ENCODE peak calls at places on chromosomes 3 and 15, in seven cellular contexts. G is right cardiac atrium, V is T-helper 9 cell, I is AG08395, F is AG10803, K is midbrain, E is amygdala. Q is an unnamed sample.

GRCh38 chr3:10709110-10709781 is 106.8 kb upstream of the SLC6A11 start:
- DNase-seq in G (no peak), V (no peak), I (no peak), F (no peak), K (no peak), E (no peak), Q (no peak)

GRCh38 chr3:124861041-124861440 is 26.1 kb downstream of the ITGB5 start:
- DNase-seq in G (no peak), V (no peak), I (no peak), F (peak; percentile 62), K (no peak), E (no peak), Q (no peak)

GRCh38 chr3:189646902-189647542 is 15.8 kb downstream of the TP63 start:
- DNase-seq in G (no peak), V (no peak), I (no peak), F (no peak), K (no peak), E (no peak), Q (no peak)

GRCh38 chr3:189338366-189338765 is 166.6 kb downstream of the TPRG1 start:
- DNase-seq in G (no peak), V (no peak), I (no peak), F (no peak), K (no peak), E (no peak), Q (no peak)

GRCh38 chr3:110383356-110383755 is 688.3 kb upstream of the NECTIN3 start:
- DNase-seq in G (no peak), V (no peak), I (no peak), F (no peak), K (no peak), E (no peak), Q (no peak)

GRCh38 chr3:100209948-100210776 is 50.6 kb upstream of the TBC1D23 start:
- DNase-seq in G (no peak), V (no peak), I (no peak), F (peak; percentile 51), K (no peak), E (no peak), Q (no peak)

GRCh38 chr3:14457999-14458398 is 55.6 kb downstream of the SLC6A6 start:
- DNase-seq in G (no peak), V (no peak), I (no peak), F (no peak), K (no peak), E (no peak), Q (no peak)

GRCh38 chr3:114079761-114080160 is 23.2 kb downstream of the QTRT2 start:
- DNase-seq in G (no peak), V (no peak), I (no peak), F (no peak), K (no peak), E (no peak), Q (no peak)

GRCh38 chr3:119557874-119558264 is 1.5 kb downstream of the CD80 start:
- DNase-seq in G (no peak), V (no peak), I (no peak), F (no peak), K (no peak), E (no peak), Q (no peak)

GRCh38 chr3:123739754-123740153 is 144.4 kb downstream of the MYLK start:
- DNase-seq in G (no peak), V (no peak), I (peak; percentile 64), F (peak; percentile 70), K (no peak), E (no peak), Q (no peak)

GRCh38 chr3:192212979-192213378 is 514.4 kb downstream of the FGF12 start:
- DNase-seq in G (no peak), V (no peak), I (no peak), F (no peak), K (peak; percentile 6), E (no peak), Q (peak; percentile 2)

GRCh38 chr15:50067254-50067653 is 51.8 kb downstream of the ATP8B4 start:
- DNase-seq in G (no peak), V (no peak), I (no peak), F (no peak), K (no peak), E (no peak), Q (no peak)

GRCh38 chr3:179739816-179740594 is 87.2 kb downstream of the USP13 start:
- DNase-seq in G (no peak), V (no peak), I (no peak), F (no peak), K (no peak), E (no peak), Q (no peak)

GRCh38 chr3:119173325-119173724 is at the start of gene UPK1B:
- DNase-seq in G (no peak), V (no peak), I (no peak), F (no peak), K (no peak), E (no peak), Q (no peak)

GRCh38 chr15:75663931-75664421 is 16.3 kb downstream of the SNX33 start:
- DNase-seq in G (no peak), V (no peak), I (no peak), F (no peak), K (no peak), E (no peak), Q (no peak)

GRCh38 chr15:76682833-76683232 is 222.3 kb downstream of the SCAPER start:
- DNase-seq in G (no peak), V (no peak), I (no peak), F (no peak), K (no peak), E (no peak), Q (no peak)

GRCh38 chr3:126131881-126132750 is 48.2 kb upstream of the SLC41A3 start:
- DNase-seq in G (no peak), V (no peak), I (no peak), F (no peak), K (no peak), E (no peak), Q (no peak)

GRCh38 chr3:41881233-41881821 is 80.6 kb downstream of the ULK4 start:
- DNase-seq in G (no peak), V (no peak), I (peak; percentile 34), F (peak; percentile 46), K (peak; percentile 19), E (no peak), Q (no peak)

GRCh38 chr3:117844676-117845075 is 1135.1 kb downstream of the TUSC7 start:
- DNase-seq in G (no peak), V (no peak), I (no peak), F (peak; percentile 4), K (no peak), E (no peak), Q (no peak)

GRCh38 chr3:39148116-39149058 is 5.0 kb downstream of the CSRNP1 start:
- DNase-seq in G (no peak), V (peak; percentile 35), I (no peak), F (peak; percentile 33), K (peak; percentile 14), E (no peak), Q (no peak)

GRCh38 chr15:52261498-52262242 is 33.9 kb downstream of the MYO5C start:
- DNase-seq in G (peak; percentile 55), V (peak; percentile 3), I (peak; percentile 83), F (peak; percentile 64), K (peak; percentile 12), E (peak; percentile 20), Q (no peak)

GRCh38 chr3:76970006-76970680 is 69.8 kb upstream of the ROBO2 start:
- DNase-seq in G (no peak), V (no peak), I (no peak), F (no peak), K (no peak), E (no peak), Q (no peak)